ENCODE peak calls at places on chromosome 20, in nine cellular contexts. U is ACHN; M is fibroblast of pulmonary artery; A is astrocyte of the spinal cord; P is activated CD8-positive, alpha-beta memory T cell treated with anti-CD3 and anti-CD28 coated beads for 24 hours; I is endothelial cell; J is stomach; X is non-pigmented ciliary epithelial cell; Y is nephron progenitor cell. K is an unnamed sample.

GRCh38 chr20:35776513-35777101 is 4.8 kb downstream of the PHF20 start:
- DNase-seq in U (no peak), M (peak), A (peak), P (no peak), I (no peak), J (peak), X (no peak), Y (no peak), K (peak)

GRCh38 chr20:17624070-17624469 is 54.2 kb downstream of the DSTN start:
- DNase-seq in U (no peak), M (no peak), A (no peak), P (no peak), I (no peak), J (no peak), X (no peak), Y (no peak), K (no peak)

GRCh38 chr20:53869466-53870258 is 200.7 kb downstream of the BCAS1 start:
- DNase-seq in U (peak), M (peak), A (peak), P (peak), I (peak), J (peak), X (peak), Y (peak), K (peak)

GRCh38 chr20:10795286-10796026 is 121.7 kb upstream of the JAG1 start:
- DNase-seq in U (no peak), M (no peak), A (no peak), P (no peak), I (no peak), J (no peak), X (no peak), Y (peak), K (no peak)

GRCh38 chr20:58436868-58437645 is 48.0 kb downstream of the VAPB start:
- DNase-seq in U (peak), M (no peak), A (no peak), P (no peak), I (no peak), J (no peak), X (no peak), Y (no peak), K (no peak)

GRCh38 chr20:3115190-3116107 is 30.9 kb upstream of the AVP start:
- DNase-seq in U (peak), M (peak), A (peak), P (peak), I (peak), J (no peak), X (peak), Y (peak), K (peak)

GRCh38 chr20:12058201-12058600 is 140.5 kb downstream of the BTBD3 start:
- DNase-seq in U (no peak), M (no peak), A (peak), P (no peak), I (no peak), J (no peak), X (peak), Y (no peak), K (peak)

GRCh38 chr20:59765599-59766177 is 161.3 kb downstream of the PHACTR3 start:
- DNase-seq in U (peak), M (no peak), A (no peak), P (no peak), I (peak), J (no peak), X (no peak), Y (peak), K (peak)

GRCh38 chr20:62603021-62603906 is 39.0 kb upstream of the SLCO4A1 start:
- DNase-seq in U (peak), M (no peak), A (peak), P (peak), I (no peak), J (peak), X (peak), Y (no peak), K (peak)

GRCh38 chr20:40640667-40641066 is 48.4 kb downstream of the MAFB start:
- DNase-seq in U (no peak), M (no peak), A (no peak), P (no peak), I (no peak), J (no peak), X (no peak), Y (no peak), K (no peak)

GRCh38 chr20:52379723-52380336 is 188.3 kb upstream of the ZFP64 start:
- DNase-seq in U (peak), M (peak), A (peak), P (peak), I (peak), J (peak), X (no peak), Y (peak), K (peak)